ENCODE peak calls at places on chromosomes 2 and 18, in eight cellular contexts. One of them, this sample, is unnamed.

GRCh38 chr2:240884221-240884620 is 11.7 kb downstream of the MAB21L4 start:
- DNase-seq in central memory CD4-positive, alpha-beta T cell: no peak
- DNase-seq in globus pallidus: no peak
- DNase-seq in COR-L47: no peak
- DNase-seq in fibroblast of lung: no peak
- DNase-seq in uterus: no peak
- DNase-seq in stimulated activated CD4-positive, alpha-beta T cell treated with anti-CD3 and anti-CD28 coated beads, TNF-alpha, amount 100 ng/mL, for 24 hours: no peak
- DNase-seq in NCI-H748 treated with DMSO at 0.1 percent for 48 hours: no peak
- DNase-seq in this sample: no peak

GRCh38 chr2:108542071-108542470 is 7.8 kb downstream of the LIMS1 start:
- DNase-seq in central memory CD4-positive, alpha-beta T cell: no peak
- DNase-seq in globus pallidus: no peak
- DNase-seq in COR-L47: no peak
- DNase-seq in fibroblast of lung: peak
- DNase-seq in uterus: no peak
- DNase-seq in stimulated activated CD4-positive, alpha-beta T cell treated with anti-CD3 and anti-CD28 coated beads, TNF-alpha, amount 100 ng/mL, for 24 hours: no peak
- DNase-seq in NCI-H748 treated with DMSO at 0.1 percent for 48 hours: no peak
- DNase-seq in this sample: no peak

GRCh38 chr2:24702800-24703199 is 90.4 kb downstream of the PTRHD1 start:
- DNase-seq in central memory CD4-positive, alpha-beta T cell: no peak
- DNase-seq in globus pallidus: no peak
- DNase-seq in COR-L47: no peak
- DNase-seq in fibroblast of lung: peak
- DNase-seq in uterus: no peak
- DNase-seq in stimulated activated CD4-positive, alpha-beta T cell treated with anti-CD3 and anti-CD28 coated beads, TNF-alpha, amount 100 ng/mL, for 24 hours: no peak
- DNase-seq in NCI-H748 treated with DMSO at 0.1 percent for 48 hours: no peak
- DNase-seq in this sample: no peak

GRCh38 chr2:40257812-40258457 is 194.0 kb downstream of the SLC8A1 start:
- DNase-seq in central memory CD4-positive, alpha-beta T cell: no peak
- DNase-seq in globus pallidus: no peak
- DNase-seq in COR-L47: peak
- DNase-seq in fibroblast of lung: no peak
- DNase-seq in uterus: no peak
- DNase-seq in stimulated activated CD4-positive, alpha-beta T cell treated with anti-CD3 and anti-CD28 coated beads, TNF-alpha, amount 100 ng/mL, for 24 hours: no peak
- DNase-seq in NCI-H748 treated with DMSO at 0.1 percent for 48 hours: peak
- DNase-seq in this sample: no peak

GRCh38 chr2:16437189-16437588 is 228.4 kb downstream of the CYRIA start:
- DNase-seq in central memory CD4-positive, alpha-beta T cell: no peak
- DNase-seq in globus pallidus: no peak
- DNase-seq in COR-L47: no peak
- DNase-seq in fibroblast of lung: no peak
- DNase-seq in uterus: no peak
- DNase-seq in stimulated activated CD4-positive, alpha-beta T cell treated with anti-CD3 and anti-CD28 coated beads, TNF-alpha, amount 100 ng/mL, for 24 hours: no peak
- DNase-seq in NCI-H748 treated with DMSO at 0.1 percent for 48 hours: no peak
- DNase-seq in this sample: no peak

GRCh38 chr2:123518387-123518786 is 506.7 kb upstream of the CNTNAP5 start:
- DNase-seq in central memory CD4-positive, alpha-beta T cell: no peak
- DNase-seq in globus pallidus: no peak
- DNase-seq in COR-L47: no peak
- DNase-seq in fibroblast of lung: peak
- DNase-seq in uterus: no peak
- DNase-seq in stimulated activated CD4-positive, alpha-beta T cell treated with anti-CD3 and anti-CD28 coated beads, TNF-alpha, amount 100 ng/mL, for 24 hours: no peak
- DNase-seq in NCI-H748 treated with DMSO at 0.1 percent for 48 hours: no peak
- DNase-seq in this sample: no peak

GRCh38 chr2:170229125-170229524 is 51.2 kb downstream of the MYO3B start:
- DNase-seq in central memory CD4-positive, alpha-beta T cell: no peak
- DNase-seq in globus pallidus: no peak
- DNase-seq in COR-L47: no peak
- DNase-seq in fibroblast of lung: no peak
- DNase-seq in uterus: no peak
- DNase-seq in stimulated activated CD4-positive, alpha-beta T cell treated with anti-CD3 and anti-CD28 coated beads, TNF-alpha, amount 100 ng/mL, for 24 hours: no peak
- DNase-seq in NCI-H748 treated with DMSO at 0.1 percent for 48 hours: no peak
- DNase-seq in this sample: no peak

GRCh38 chr2:238160206-238161129 is 1.7 kb downstream of the ERFE start:
- DNase-seq in central memory CD4-positive, alpha-beta T cell: no peak
- DNase-seq in globus pallidus: no peak
- DNase-seq in COR-L47: no peak
- DNase-seq in fibroblast of lung: no peak
- DNase-seq in uterus: no peak
- DNase-seq in stimulated activated CD4-positive, alpha-beta T cell treated with anti-CD3 and anti-CD28 coated beads, TNF-alpha, amount 100 ng/mL, for 24 hours: no peak
- DNase-seq in NCI-H748 treated with DMSO at 0.1 percent for 48 hours: no peak
- DNase-seq in this sample: peak

GRCh38 chr18:50277935-50278334 is 3.4 kb downstream of the MBD1 start:
- DNase-seq in central memory CD4-positive, alpha-beta T cell: no peak
- DNase-seq in globus pallidus: no peak
- DNase-seq in COR-L47: no peak
- DNase-seq in fibroblast of lung: peak
- DNase-seq in uterus: no peak
- DNase-seq in stimulated activated CD4-positive, alpha-beta T cell treated with anti-CD3 and anti-CD28 coated beads, TNF-alpha, amount 100 ng/mL, for 24 hours: no peak
- DNase-seq in NCI-H748 treated with DMSO at 0.1 percent for 48 hours: no peak
- DNase-seq in this sample: no peak

GRCh38 chr2:177315303-177315887 is 50.9 kb upstream of the NFE2L2 start:
- DNase-seq in central memory CD4-positive, alpha-beta T cell: no peak
- DNase-seq in globus pallidus: no peak
- DNase-seq in COR-L47: peak
- DNase-seq in fibroblast of lung: no peak
- DNase-seq in uterus: no peak
- DNase-seq in stimulated activated CD4-positive, alpha-beta T cell treated with anti-CD3 and anti-CD28 coated beads, TNF-alpha, amount 100 ng/mL, for 24 hours: no peak
- DNase-seq in NCI-H748 treated with DMSO at 0.1 percent for 48 hours: peak
- DNase-seq in this sample: no peak

GRCh38 chr18:26322892-26323653 is 96.8 kb downstream of the TAF4B start:
- DNase-seq in central memory CD4-positive, alpha-beta T cell: no peak
- DNase-seq in globus pallidus: no peak
- DNase-seq in COR-L47: no peak
- DNase-seq in fibroblast of lung: peak
- DNase-seq in uterus: no peak
- DNase-seq in stimulated activated CD4-positive, alpha-beta T cell treated with anti-CD3 and anti-CD28 coated beads, TNF-alpha, amount 100 ng/mL, for 24 hours: no peak
- DNase-seq in NCI-H748 treated with DMSO at 0.1 percent for 48 hours: no peak
- DNase-seq in this sample: no peak

GRCh38 chr2:203437516-203437915 is 97.6 kb downstream of the RAPH1 start:
- DNase-seq in central memory CD4-positive, alpha-beta T cell: no peak
- DNase-seq in globus pallidus: no peak
- DNase-seq in COR-L47: no peak
- DNase-seq in fibroblast of lung: no peak
- DNase-seq in uterus: no peak
- DNase-seq in stimulated activated CD4-positive, alpha-beta T cell treated with anti-CD3 and anti-CD28 coated beads, TNF-alpha, amount 100 ng/mL, for 24 hours: no peak
- DNase-seq in NCI-H748 treated with DMSO at 0.1 percent for 48 hours: no peak
- DNase-seq in this sample: no peak

GRCh38 chr2:191566347-191566746 is 111.6 kb upstream of the NABP1 start:
- DNase-seq in central memory CD4-positive, alpha-beta T cell: peak
- DNase-seq in globus pallidus: peak
- DNase-seq in COR-L47: peak
- DNase-seq in fibroblast of lung: peak
- DNase-seq in uterus: peak
- DNase-seq in stimulated activated CD4-positive, alpha-beta T cell treated with anti-CD3 and anti-CD28 coated beads, TNF-alpha, amount 100 ng/mL, for 24 hours: peak
- DNase-seq in NCI-H748 treated with DMSO at 0.1 percent for 48 hours: peak
- DNase-seq in this sample: peak

GRCh38 chr2:212294816-212295215 is 243.8 kb downstream of the ERBB4 start:
- DNase-seq in central memory CD4-positive, alpha-beta T cell: no peak
- DNase-seq in globus pallidus: no peak
- DNase-seq in COR-L47: peak
- DNase-seq in fibroblast of lung: no peak
- DNase-seq in uterus: no peak
- DNase-seq in stimulated activated CD4-positive, alpha-beta T cell treated with anti-CD3 and anti-CD28 coated beads, TNF-alpha, amount 100 ng/mL, for 24 hours: no peak
- DNase-seq in NCI-H748 treated with DMSO at 0.1 percent for 48 hours: no peak
- DNase-seq in this sample: no peak

GRCh38 chr2:71789556-71790219 is 336.3 kb downstream of the DYSF start:
- DNase-seq in central memory CD4-positive, alpha-beta T cell: no peak
- DNase-seq in globus pallidus: no peak
- DNase-seq in COR-L47: no peak
- DNase-seq in fibroblast of lung: no peak
- DNase-seq in uterus: no peak
- DNase-seq in stimulated activated CD4-positive, alpha-beta T cell treated with anti-CD3 and anti-CD28 coated beads, TNF-alpha, amount 100 ng/mL, for 24 hours: no peak
- DNase-seq in NCI-H748 treated with DMSO at 0.1 percent for 48 hours: no peak
- DNase-seq in this sample: no peak

GRCh38 chr18:24924066-24924716 is 427.8 kb downstream of the ZNF521 start:
- DNase-seq in central memory CD4-positive, alpha-beta T cell: no peak
- DNase-seq in globus pallidus: no peak
- DNase-seq in COR-L47: no peak
- DNase-seq in fibroblast of lung: no peak
- DNase-seq in uterus: no peak
- DNase-seq in stimulated activated CD4-positive, alpha-beta T cell treated with anti-CD3 and anti-CD28 coated beads, TNF-alpha, amount 100 ng/mL, for 24 hours: no peak
- DNase-seq in NCI-H748 treated with DMSO at 0.1 percent for 48 hours: no peak
- DNase-seq in this sample: no peak

GRCh38 chr2:144694456-144694855 is 174.5 kb upstream of the ZEB2 start:
- DNase-seq in central memory CD4-positive, alpha-beta T cell: no peak
- DNase-seq in globus pallidus: no peak
- DNase-seq in COR-L47: no peak
- DNase-seq in fibroblast of lung: no peak
- DNase-seq in uterus: no peak
- DNase-seq in stimulated activated CD4-positive, alpha-beta T cell treated with anti-CD3 and anti-CD28 coated beads, TNF-alpha, amount 100 ng/mL, for 24 hours: no peak
- DNase-seq in NCI-H748 treated with DMSO at 0.1 percent for 48 hours: peak
- DNase-seq in this sample: no peak

GRCh38 chr2:242032780-242033656 is 163.5 kb downstream of the RTP5 start:
- DNase-seq in central memory CD4-positive, alpha-beta T cell: no peak
- DNase-seq in globus pallidus: no peak
- DNase-seq in COR-L47: no peak
- DNase-seq in fibroblast of lung: no peak
- DNase-seq in uterus: no peak
- DNase-seq in stimulated activated CD4-positive, alpha-beta T cell treated with anti-CD3 and anti-CD28 coated beads, TNF-alpha, amount 100 ng/mL, for 24 hours: no peak
- DNase-seq in NCI-H748 treated with DMSO at 0.1 percent for 48 hours: no peak
- DNase-seq in this sample: no peak

GRCh38 chr2:204145197-204146190 is 208.9 kb downstream of the ICOS start:
- DNase-seq in central memory CD4-positive, alpha-beta T cell: peak
- DNase-seq in globus pallidus: peak
- DNase-seq in COR-L47: peak
- DNase-seq in fibroblast of lung: peak
- DNase-seq in uterus: peak
- DNase-seq in stimulated activated CD4-positive, alpha-beta T cell treated with anti-CD3 and anti-CD28 coated beads, TNF-alpha, amount 100 ng/mL, for 24 hours: peak
- DNase-seq in NCI-H748 treated with DMSO at 0.1 percent for 48 hours: peak
- DNase-seq in this sample: peak

GRCh38 chr2:154623819-154624218 is 74.7 kb upstream of the KCNJ3 start:
- DNase-seq in central memory CD4-positive, alpha-beta T cell: no peak
- DNase-seq in globus pallidus: peak
- DNase-seq in COR-L47: peak
- DNase-seq in fibroblast of lung: peak
- DNase-seq in uterus: no peak
- DNase-seq in stimulated activated CD4-positive, alpha-beta T cell treated with anti-CD3 and anti-CD28 coated beads, TNF-alpha, amount 100 ng/mL, for 24 hours: no peak
- DNase-seq in NCI-H748 treated with DMSO at 0.1 percent for 48 hours: peak
- DNase-seq in this sample: peak

GRCh38 chr18:12026562-12026961 is 45.3 kb downstream of the IMPA2 start:
- DNase-seq in central memory CD4-positive, alpha-beta T cell: no peak
- DNase-seq in globus pallidus: no peak
- DNase-seq in COR-L47: no peak
- DNase-seq in fibroblast of lung: no peak
- DNase-seq in uterus: no peak
- DNase-seq in stimulated activated CD4-positive, alpha-beta T cell treated with anti-CD3 and anti-CD28 coated beads, TNF-alpha, amount 100 ng/mL, for 24 hours: no peak
- DNase-seq in NCI-H748 treated with DMSO at 0.1 percent for 48 hours: no peak
- DNase-seq in this sample: no peak

GRCh38 chr18:48011926-48012469 is 81.5 kb upstream of the SMAD2 start:
- DNase-seq in central memory CD4-positive, alpha-beta T cell: no peak
- DNase-seq in globus pallidus: no peak
- DNase-seq in COR-L47: no peak
- DNase-seq in fibroblast of lung: no peak
- DNase-seq in uterus: no peak
- DNase-seq in stimulated activated CD4-positive, alpha-beta T cell treated with anti-CD3 and anti-CD28 coated beads, TNF-alpha, amount 100 ng/mL, for 24 hours: no peak
- DNase-seq in NCI-H748 treated with DMSO at 0.1 percent for 48 hours: no peak
- DNase-seq in this sample: no peak

GRCh38 chr2:19775315-19775714 is 126.5 kb downstream of the TTC32 start:
- DNase-seq in central memory CD4-positive, alpha-beta T cell: no peak
- DNase-seq in globus pallidus: no peak
- DNase-seq in COR-L47: no peak
- DNase-seq in fibroblast of lung: no peak
- DNase-seq in uterus: no peak
- DNase-seq in stimulated activated CD4-positive, alpha-beta T cell treated with anti-CD3 and anti-CD28 coated beads, TNF-alpha, amount 100 ng/mL, for 24 hours: no peak
- DNase-seq in NCI-H748 treated with DMSO at 0.1 percent for 48 hours: no peak
- DNase-seq in this sample: no peak

GRCh38 chr18:76619342-76620315 is 124.6 kb upstream of the ZNF516 start:
- DNase-seq in central memory CD4-positive, alpha-beta T cell: no peak
- DNase-seq in globus pallidus: peak
- DNase-seq in COR-L47: peak
- DNase-seq in fibroblast of lung: peak
- DNase-seq in uterus: peak
- DNase-seq in stimulated activated CD4-positive, alpha-beta T cell treated with anti-CD3 and anti-CD28 coated beads, TNF-alpha, amount 100 ng/mL, for 24 hours: no peak
- DNase-seq in NCI-H748 treated with DMSO at 0.1 percent for 48 hours: no peak
- DNase-seq in this sample: no peak

GRCh38 chr2:85468704-85469349 is 50.3 kb downstream of the SH2D6 start:
- DNase-seq in central memory CD4-positive, alpha-beta T cell: no peak
- DNase-seq in globus pallidus: no peak
- DNase-seq in COR-L47: peak
- DNase-seq in fibroblast of lung: peak
- DNase-seq in uterus: no peak
- DNase-seq in stimulated activated CD4-positive, alpha-beta T cell treated with anti-CD3 and anti-CD28 coated beads, TNF-alpha, amount 100 ng/mL, for 24 hours: no peak
- DNase-seq in NCI-H748 treated with DMSO at 0.1 percent for 48 hours: no peak
- DNase-seq in this sample: peak

GRCh38 chr2:98806266-98806697 is 75.3 kb upstream of the MGAT4A start:
- DNase-seq in central memory CD4-positive, alpha-beta T cell: no peak
- DNase-seq in globus pallidus: peak
- DNase-seq in COR-L47: peak
- DNase-seq in fibroblast of lung: peak
- DNase-seq in uterus: no peak
- DNase-seq in stimulated activated CD4-positive, alpha-beta T cell treated with anti-CD3 and anti-CD28 coated beads, TNF-alpha, amount 100 ng/mL, for 24 hours: no peak
- DNase-seq in NCI-H748 treated with DMSO at 0.1 percent for 48 hours: no peak
- DNase-seq in this sample: peak

GRCh38 chr18:22110482-22110924 is 58.9 kb upstream of the GATA6 start:
- DNase-seq in central memory CD4-positive, alpha-beta T cell: no peak
- DNase-seq in globus pallidus: no peak
- DNase-seq in COR-L47: no peak
- DNase-seq in fibroblast of lung: no peak
- DNase-seq in uterus: no peak
- DNase-seq in stimulated activated CD4-positive, alpha-beta T cell treated with anti-CD3 and anti-CD28 coated beads, TNF-alpha, amount 100 ng/mL, for 24 hours: no peak
- DNase-seq in NCI-H748 treated with DMSO at 0.1 percent for 48 hours: no peak
- DNase-seq in this sample: no peak

GRCh38 chr2:30233142-30233961 is 2.0 kb downstream of the LBH start:
- DNase-seq in central memory CD4-positive, alpha-beta T cell: no peak
- DNase-seq in globus pallidus: no peak
- DNase-seq in COR-L47: no peak
- DNase-seq in fibroblast of lung: no peak
- DNase-seq in uterus: no peak
- DNase-seq in stimulated activated CD4-positive, alpha-beta T cell treated with anti-CD3 and anti-CD28 coated beads, TNF-alpha, amount 100 ng/mL, for 24 hours: no peak
- DNase-seq in NCI-H748 treated with DMSO at 0.1 percent for 48 hours: no peak
- DNase-seq in this sample: no peak

GRCh38 chr18:58048243-58048642 is 4.2 kb downstream of the NEDD4L start:
- DNase-seq in central memory CD4-positive, alpha-beta T cell: no peak
- DNase-seq in globus pallidus: no peak
- DNase-seq in COR-L47: no peak
- DNase-seq in fibroblast of lung: no peak
- DNase-seq in uterus: no peak
- DNase-seq in stimulated activated CD4-positive, alpha-beta T cell treated with anti-CD3 and anti-CD28 coated beads, TNF-alpha, amount 100 ng/mL, for 24 hours: no peak
- DNase-seq in NCI-H748 treated with DMSO at 0.1 percent for 48 hours: no peak
- DNase-seq in this sample: no peak

GRCh38 chr2:175363719-175364118 is 182.2 kb upstream of the ATP5MC3 start:
- DNase-seq in central memory CD4-positive, alpha-beta T cell: no peak
- DNase-seq in globus pallidus: no peak
- DNase-seq in COR-L47: peak
- DNase-seq in fibroblast of lung: no peak
- DNase-seq in uterus: no peak
- DNase-seq in stimulated activated CD4-positive, alpha-beta T cell treated with anti-CD3 and anti-CD28 coated beads, TNF-alpha, amount 100 ng/mL, for 24 hours: no peak
- DNase-seq in NCI-H748 treated with DMSO at 0.1 percent for 48 hours: peak
- DNase-seq in this sample: no peak

GRCh38 chr2:96527052-96527964 is 9.2 kb upstream of the ARID5A start:
- DNase-seq in central memory CD4-positive, alpha-beta T cell: peak
- DNase-seq in globus pallidus: no peak
- DNase-seq in COR-L47: no peak
- DNase-seq in fibroblast of lung: peak
- DNase-seq in uterus: peak
- DNase-seq in stimulated activated CD4-positive, alpha-beta T cell treated with anti-CD3 and anti-CD28 coated beads, TNF-alpha, amount 100 ng/mL, for 24 hours: peak
- DNase-seq in NCI-H748 treated with DMSO at 0.1 percent for 48 hours: no peak
- DNase-seq in this sample: no peak

GRCh38 chr2:96815326-96816126 is 542 bp upstream of the CNNM3 start:
- DNase-seq in central memory CD4-positive, alpha-beta T cell: no peak
- DNase-seq in globus pallidus: no peak
- DNase-seq in COR-L47: peak
- DNase-seq in fibroblast of lung: peak
- DNase-seq in uterus: no peak
- DNase-seq in stimulated activated CD4-positive, alpha-beta T cell treated with anti-CD3 and anti-CD28 coated beads, TNF-alpha, amount 100 ng/mL, for 24 hours: no peak
- DNase-seq in NCI-H748 treated with DMSO at 0.1 percent for 48 hours: peak
- DNase-seq in this sample: peak

GRCh38 chr2:23756593-23757292 is 170.2 kb downstream of the ATAD2B start:
- DNase-seq in central memory CD4-positive, alpha-beta T cell: no peak
- DNase-seq in globus pallidus: no peak
- DNase-seq in COR-L47: no peak
- DNase-seq in fibroblast of lung: no peak
- DNase-seq in uterus: no peak
- DNase-seq in stimulated activated CD4-positive, alpha-beta T cell treated with anti-CD3 and anti-CD28 coated beads, TNF-alpha, amount 100 ng/mL, for 24 hours: no peak
- DNase-seq in NCI-H748 treated with DMSO at 0.1 percent for 48 hours: no peak
- DNase-seq in this sample: no peak

GRCh38 chr2:96811916-96812315 is 4.2 kb upstream of the CNNM3 start:
- DNase-seq in central memory CD4-positive, alpha-beta T cell: no peak
- DNase-seq in globus pallidus: no peak
- DNase-seq in COR-L47: no peak
- DNase-seq in fibroblast of lung: peak
- DNase-seq in uterus: peak
- DNase-seq in stimulated activated CD4-positive, alpha-beta T cell treated with anti-CD3 and anti-CD28 coated beads, TNF-alpha, amount 100 ng/mL, for 24 hours: no peak
- DNase-seq in NCI-H748 treated with DMSO at 0.1 percent for 48 hours: no peak
- DNase-seq in this sample: no peak

This sample was measured in Calu3.